ENCODE peak calls at places on chromosome 2, in eight cellular contexts. F, X, W, V, S, P, N and H are unnamed samples.

GRCh38 chr2:207413376-207413907 is 116.3 kb upstream of the CREB1 start:
- DNase-seq in W (no peak), N (no peak), P (no peak), V (no peak), F (no peak), S (no peak), X (no peak), H (no peak)

GRCh38 chr2:236678307-236678975 is 108.8 kb downstream of the ACKR3 start:
- DNase-seq in W (no peak), V (no peak), S (no peak), P (no peak), X (no peak), F (no peak), N (no peak), H (peak; percentile 2)

GRCh38 chr2:46098606-46099005 is 198.6 kb upstream of the EPAS1 start:
- DNase-seq in N (peak; percentile 81), F (no peak), S (no peak), X (no peak), W (peak; percentile 84), V (peak; percentile 84), P (no peak), H (no peak)

GRCh38 chr2:52594036-52594435 is 1173.6 kb upstream of the CHAC2 start:
- DNase-seq in S (no peak), W (no peak), P (no peak), F (no peak), N (no peak), V (no peak), X (no peak), H (no peak)

GRCh38 chr2:224221455-224221913 is 180.4 kb downstream of the FAM124B start:
- DNase-seq in S (peak; percentile 22), V (peak; percentile 98), X (no peak), P (no peak), N (peak; percentile 77), F (no peak), W (peak; percentile 97), H (no peak)

GRCh38 chr2:5977477-5977876 is 285.3 kb downstream of the SOX11 start:
- DNase-seq in P (no peak), N (no peak), X (no peak), F (no peak), W (no peak), S (no peak), V (no peak), H (no peak)

GRCh38 chr2:213932-214693 is 49.7 kb downstream of the SH3YL1 start:
- DNase-seq in F (peak; percentile 50), S (no peak), X (no peak), V (no peak), P (no peak), W (no peak), N (peak; percentile 5), H (no peak)

GRCh38 chr2:86221066-86221684 is 21.9 kb downstream of the MRPL35 start:
- DNase-seq in S (peak; percentile 62), P (peak; percentile 67), F (peak; percentile 71), X (peak; percentile 28), W (peak; percentile 71), V (peak; percentile 66), N (peak; percentile 53), H (peak; percentile 50)

DNA sequence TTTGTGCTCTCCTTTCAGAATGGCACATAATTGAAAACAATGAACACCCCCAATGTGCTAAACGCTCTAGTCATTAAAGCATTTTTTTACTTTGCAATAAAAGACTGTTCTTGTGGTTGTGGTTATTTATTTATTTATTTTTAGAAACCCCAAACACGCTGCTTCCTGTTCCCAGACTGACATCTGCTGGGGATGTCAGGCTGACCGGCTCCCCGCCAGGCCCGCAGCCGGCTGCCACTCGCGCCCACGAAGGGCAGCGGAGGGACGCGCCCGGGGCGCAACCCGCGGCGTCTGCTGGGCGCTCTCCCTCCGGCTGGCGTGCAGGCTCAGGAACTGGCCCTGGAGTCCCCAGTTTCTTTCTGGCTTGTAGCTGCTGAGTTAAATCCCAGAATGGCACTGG is 83.1 kb upstream of the SP3 start:
- DNase-seq in S (no peak), W (no peak), V (no peak), X (no peak), N (no peak), F (peak; percentile 57), P (no peak), H (no peak)
- TF ChIP-seq CTCF in S (no peak), W (no peak), V (no peak), X (no peak), N (no peak), F (no peak), P (no peak), H (no peak)

GRCh38 chr2:199987586-199987985 is 32.2 kb downstream of the MAIP1 start:
- DNase-seq in X (no peak), F (no peak), W (no peak), S (no peak), N (peak; percentile 90), V (no peak), P (no peak), H (no peak)
- TF ChIP-seq CTCF in X (no peak), F (no peak), W (no peak), S (no peak), N (no peak), V (no peak), P (no peak), H (no peak)

GRCh38 chr2:62787381-62787780 is 81.9 kb downstream of the EHBP1 start:
- DNase-seq in S (no peak), W (peak; percentile 55), P (no peak), N (peak; percentile 42), F (peak; percentile 31), V (peak; percentile 44), X (no peak), H (no peak)
- TF ChIP-seq CTCF in S (no peak), W (peak; percentile 43), P (no peak), N (peak; percentile 34), F (peak; percentile 52), V (peak; percentile 48), X (peak; percentile 41), H (no peak)

GRCh38 chr2:171433763-171434670 is at the start of the genes DCAF17 and METTL8:
- DNase-seq in F (peak; percentile 95), P (peak; percentile 97), X (peak; percentile 88), N (peak; percentile 95), S (peak; percentile 96), W (peak; percentile 91), V (peak; percentile 98), H (peak; percentile 91)
- TF ChIP-seq CTCF in F (peak; percentile 40), P (peak; percentile 30), X (peak; percentile 64), N (peak; percentile 21), S (no peak), W (no peak), V (no peak), H (no peak)